ENCODE peak calls at places on chromosome 13, in eight cellular contexts. Q is GM23338; Z is body of pancreas; O is upper lobe of left lung; N is small intestine; E is effector memory CD4-positive, alpha-beta T cell; Y is cardiac muscle cell; B is ascending aorta. S is an unnamed sample.

GRCh38 chr13:48412881-48413351 is at the start of gene LPAR6:
- DNase-seq in Z (no peak), B (no peak), Q (peak; percentile 35), N (peak; percentile 62), E (no peak), O (no peak), Y (peak; percentile 87), S (no peak)

GRCh38 chr13:25990801-25991200 is 61.0 kb downstream of the SHISA2 start:
- DNase-seq in Z (no peak), O (no peak), E (no peak), B (no peak), N (no peak), Y (peak; percentile 30), Q (no peak), S (no peak)

GRCh38 chr13:55464222-55464621 is 1676.5 kb upstream of the PRR20A start:
- DNase-seq in Q (no peak), O (no peak), B (no peak), E (no peak), Z (no peak), N (no peak), Y (no peak), S (no peak)

GRCh38 chr13:75736132-75736531 is 100.0 kb downstream of the LMO7 start:
- DNase-seq in Y (no peak), Z (no peak), O (no peak), E (no peak), Q (no peak), N (no peak), B (no peak), S (no peak)

GRCh38 chr13:114231886-114232285 is 2.8 kb upstream of the CDC16 start:
- DNase-seq in B (no peak), O (no peak), E (no peak), N (no peak), Y (no peak), Q (no peak), Z (no peak), S (no peak)

GRCh38 chr13:91045351-91046034 is 302.0 kb upstream of the MIR17HG start:
- DNase-seq in Q (peak; percentile 25), Z (no peak), B (no peak), Y (peak; percentile 14), N (peak; percentile 2), O (no peak), E (no peak), S (no peak)

GRCh38 chr13:114078501-114079451 is 53.6 kb downstream of the RASA3 start:
- DNase-seq in O (peak; percentile 20), E (no peak), Q (no peak), Y (peak; percentile 74), Z (no peak), B (peak; percentile 69), N (no peak), S (no peak)

GRCh38 chr13:75762066-75762937 is 126.2 kb downstream of the LMO7 start:
- DNase-seq in B (no peak), N (peak; percentile 71), Q (no peak), E (no peak), Z (peak; percentile 19), Y (no peak), O (peak; percentile 54), S (no peak)

GRCh38 chr13:93304868-93305613 is 78.4 kb downstream of the GPC6 start:
- DNase-seq in O (no peak), E (no peak), Y (no peak), B (no peak), N (no peak), Z (no peak), Q (peak; percentile 71), S (no peak)

GRCh38 chr13:73696713-73697112 is 437.5 kb downstream of the KLF12 start:
- DNase-seq in O (no peak), B (no peak), Q (no peak), Z (no peak), E (no peak), N (no peak), Y (no peak), S (no peak)

GRCh38 chr13:106357198-106357597 is 178.3 kb downstream of the EFNB2 start:
- DNase-seq in Y (peak; percentile 35), B (no peak), N (no peak), Q (no peak), Z (no peak), E (no peak), O (no peak), S (no peak)

GRCh38 chr13:39484506-39485313 is 118.3 kb downstream of the LHFPL6 start:
- DNase-seq in Z (no peak), Y (peak; percentile 66), O (no peak), Q (no peak), N (no peak), E (no peak), B (no peak), S (no peak)

GRCh38 chr13:34358811-34359513 is 541.0 kb downstream of the RFC3 start:
- DNase-seq in Y (peak; percentile 52), N (peak; percentile 4), Z (no peak), Q (no peak), O (no peak), B (no peak), E (no peak), S (peak; percentile 39)

GRCh38 chr13:95217920-95218830 is 83.1 kb downstream of the ABCC4 start:
- DNase-seq in Y (no peak), E (no peak), Z (no peak), Q (no peak), O (no peak), B (no peak), N (no peak), S (no peak)

GRCh38 chr13:26971990-26972888 is 199.4 kb downstream of the USP12 start:
- DNase-seq in B (no peak), E (no peak), N (peak; percentile 87), Y (peak; percentile 29), O (peak; percentile 66), Q (peak; percentile 81), Z (peak; percentile 68), S (no peak)

GRCh38 chr13:59658736-59659330 is 504.9 kb downstream of the DIAPH3 start:
- DNase-seq in Z (no peak), Q (no peak), B (no peak), Y (no peak), N (no peak), E (no peak), O (no peak), S (peak; percentile 47)

GRCh38 chr13:92661406-92661805 is 565.2 kb upstream of the GPC6 start:
- DNase-seq in O (no peak), B (no peak), Q (no peak), E (no peak), Y (no peak), Z (no peak), N (no peak), S (no peak)

GRCh38 chr13:98420560-98421175 is 156.2 kb downstream of the STK24 start:
- DNase-seq in B (no peak), Y (no peak), Z (no peak), O (no peak), N (no peak), E (no peak), Q (no peak), S (no peak)

DNA sequence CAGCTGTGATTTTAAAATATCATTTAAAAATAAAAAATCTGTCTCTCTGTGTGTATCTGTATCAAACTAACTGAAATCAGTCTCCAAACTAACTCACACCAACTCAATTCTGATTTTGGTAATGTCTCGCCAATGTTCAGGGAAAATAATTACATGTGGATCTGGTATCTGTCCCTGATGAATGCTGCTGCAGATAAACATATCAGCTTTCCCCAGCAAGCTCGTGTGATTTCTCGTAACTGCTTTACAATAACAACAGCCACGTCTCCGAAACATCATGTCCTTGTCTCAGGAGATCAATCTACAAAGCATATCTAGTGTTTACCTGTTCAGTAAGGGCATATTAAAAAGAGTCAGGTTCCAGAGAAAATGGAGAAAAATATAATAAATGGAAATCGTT is 129.0 kb downstream of the IRS2 start:
- DNase-seq in Y (peak; percentile 38), N (no peak), Q (no peak), Z (no peak), O (no peak), B (no peak), E (no peak), S (no peak)
- H3K4me3 ChIP-seq in Y (no peak overlapping the region), N (no peak overlapping the region), Q (no peak overlapping the region), Z (no peak overlapping the region), O (no peak overlapping the region), B (no peak overlapping the region), E (no peak overlapping the region), S (no peak overlapping the region)

DNA sequence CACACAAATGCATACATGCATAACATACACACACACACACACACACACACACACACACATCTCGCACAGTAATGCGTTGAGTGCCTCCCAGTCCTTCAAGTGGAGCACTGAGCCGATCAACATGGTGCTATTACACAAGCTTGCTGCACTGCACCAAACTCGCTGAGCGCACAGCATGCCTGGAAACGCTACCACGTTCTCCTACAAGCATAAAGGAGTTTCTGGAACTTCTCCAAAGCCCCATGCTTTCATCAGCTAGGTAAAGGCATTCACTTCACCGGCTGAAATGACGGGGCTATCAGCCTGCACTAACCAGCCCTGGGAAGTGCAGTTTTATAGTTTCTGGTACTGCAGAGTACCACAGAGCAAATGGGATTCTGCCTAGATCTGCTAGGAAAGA is 92.7 kb downstream of the FGF14 start:
- DNase-seq in Z (no peak), O (peak; percentile 53), E (no peak), N (no peak), B (no peak), Y (no peak), Q (no peak), S (peak; percentile 74)
- H3K27ac ChIP-seq in Z (no peak overlapping the region), O (no peak overlapping the region), E (no peak overlapping the region), N (no peak overlapping the region), B (no peak overlapping the region), Y (no peak overlapping the region), Q (no peak overlapping the region), S (no peak overlapping the region)

GRCh38 chr13:77112961-77113360 is 86.0 kb upstream of the FBXL3 start:
- DNase-seq in O (no peak), N (no peak), Y (no peak), E (no peak), Z (no peak), B (no peak), Q (no peak), S (no peak)

GRCh38 chr13:77114271-77114670 is 87.3 kb upstream of the FBXL3 start:
- DNase-seq in N (no peak), Z (no peak), Y (no peak), B (no peak), Q (no peak), O (no peak), E (no peak), S (no peak)

GRCh38 chr13:77113496-77113895 is 86.5 kb upstream of the FBXL3 start:
- DNase-seq in Z (no peak), N (no peak), Y (no peak), O (no peak), B (no peak), E (no peak), Q (peak; percentile 19), S (no peak)

DNA sequence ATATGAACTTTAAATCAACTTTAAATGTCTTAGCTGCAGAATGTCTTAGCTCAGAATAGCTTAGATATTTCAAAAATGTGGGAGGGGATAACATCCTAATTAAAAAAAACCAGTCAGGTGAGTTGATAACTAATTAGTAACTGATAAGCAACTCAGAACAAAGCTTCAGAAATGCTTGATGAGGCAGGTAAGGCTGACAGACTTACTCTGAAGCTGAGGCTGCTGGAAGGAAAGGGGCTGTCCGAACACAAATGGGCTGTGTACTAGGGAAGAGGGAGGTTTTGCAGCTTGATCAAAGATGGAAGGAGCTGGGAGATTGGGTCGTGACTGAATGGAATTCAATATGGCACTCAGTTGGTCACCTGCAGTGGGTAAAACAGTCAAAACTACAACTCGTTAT is 91.2 kb upstream of the FBXL3 start:
- DNase-seq in B (no peak), Q (peak; percentile 70), Y (no peak), Z (no peak), O (no peak), N (no peak), E (no peak), S (no peak)
- H3K36me3 ChIP-seq in B (peaks cover 30% of the 10 kb centered on the region), Q (no peaks in the 10 kb centered on the region), Y (peaks cover 6% of the 10 kb centered on the region), Z (no peaks in the 10 kb centered on the region), O (no peaks in the 10 kb centered on the region), N (peaks cover 6% of the 10 kb centered on the region), E (peaks cover 3% of the 10 kb centered on the region), S (peaks cover 48% of the 10 kb centered on the region)

GRCh38 chr13:21675095-21676007 is 4.5 kb downstream of the FGF9 start:
- DNase-seq in B (no peak), Y (no peak), O (peak; percentile 58), N (peak; percentile 40), Q (peak; percentile 61), Z (peak; percentile 61), E (no peak), S (no peak)
- H3K4me3 ChIP-seq in B (peak overlapping the region; percentile 82), Y (peak overlapping the region; percentile 73), O (peak overlapping the region; percentile 70), N (peak overlapping the region; percentile 58), Q (peak overlapping the region; percentile 70), Z (peak overlapping the region; percentile 36), E (peak overlapping the region; percentile 86), S (peak overlapping the region; percentile 66)